ENCODE peak calls at places on chromosomes 16 and 17, in six cellular contexts. B is left ventricle myocardium inferior, S is B cell, P is midbrain, D is GM12878, Y is mesothelial cell of epicardium. H is an unnamed sample.
A peak's percentile ranks its signal among the peaks of the same experiment; 100 is the strongest.

GRCh38 chr17:79018045-79018695 is 5.8 kb upstream of the C1QTNF1 start:
- DNase-seq in B (no peak), S (no peak), P (no peak), D (no peak), Y (no peak), H (peak; percentile 23)

GRCh38 chr17:144936-145670 is 7.7 kb downstream of the SCGB1C2 start:
- DNase-seq in B (peak; percentile 6), S (peak; percentile 9), P (no peak), D (no peak), Y (no peak), H (peak; percentile 42)

GRCh38 chr17:57671546-57672204 is 73.4 kb downstream of the CCDC182 start:
- DNase-seq in B (peak; percentile 73), S (peak; percentile 77), P (peak; percentile 83), D (no peak), Y (no peak), H (peak; percentile 87)

GRCh38 chr17:43940630-43941029 is 1.6 kb downstream of the PPY start:
- DNase-seq in B (no peak), S (no peak), P (no peak), D (no peak), Y (no peak), H (no peak)

GRCh38 chr16:84616515-84616914 is 1.4 kb downstream of the COTL1 start:
- DNase-seq in B (no peak), S (peak; percentile 64), P (no peak), D (no peak), Y (no peak), H (no peak)

GRCh38 chr17:27376637-27377547 is 79.4 kb upstream of the KSR1 start:
- DNase-seq in B (no peak), S (no peak), P (no peak), D (no peak), Y (no peak), H (peak; percentile 8)

GRCh38 chr17:7703584-7704574 is 1.1 kb upstream of the EFNB3 start:
- DNase-seq in B (no peak), S (no peak), P (no peak), D (no peak), Y (no peak), H (no peak)

GRCh38 chr16:68590201-68590994 is 51.3 kb downstream of the ZFP90 start:
- DNase-seq in B (peak; percentile 16), S (peak; percentile 44), P (peak; percentile 3), D (no peak), Y (peak; percentile 60), H (peak; percentile 68)

GRCh38 chr17:1060991-1061390 is 64.1 kb downstream of the TIMM22 start:
- DNase-seq in B (no peak), S (peak; percentile 54), P (no peak), D (no peak), Y (no peak), H (no peak)

GRCh38 chr17:81566461-81567126 is 14.4 kb upstream of the FAAP100 start:
- DNase-seq in B (peak; percentile 61), S (no peak), P (no peak), D (no peak), Y (peak; percentile 57), H (peak; percentile 85)

GRCh38 chr17:80386341-80386740 is 28.6 kb upstream of the ENDOV start:
- DNase-seq in B (no peak), S (no peak), P (no peak), D (no peak), Y (no peak), H (no peak)

GRCh38 chr17:73610331-73610911 is 33.8 kb downstream of the SDK2 start:
- DNase-seq in B (no peak), S (no peak), P (no peak), D (no peak), Y (no peak), H (no peak)

GRCh38 chr17:38898812-38899348 is 26.5 kb upstream of the LASP1NB start:
- DNase-seq in B (no peak), S (peak; percentile 88), P (no peak), D (peak; percentile 64), Y (no peak), H (no peak)

GRCh38 chr17:17963694-17964436 is 8.3 kb downstream of the TOM1L2 start:
- DNase-seq in B (no peak), S (no peak), P (no peak), D (no peak), Y (no peak), H (no peak)

GRCh38 chr17:83124871-83125514 is 45.6 kb downstream of the METRNL start:
- DNase-seq in B (no peak), S (no peak), P (no peak), D (no peak), Y (peak; percentile 11), H (peak; percentile 44)

GRCh38 chr17:20935740-20936139 is 107.1 kb downstream of the USP22 start:
- DNase-seq in B (no peak), S (no peak), P (no peak), D (no peak), Y (no peak), H (no peak)

GRCh38 chr17:53148058-53148457 is 674.7 kb upstream of the KIF2B start:
- DNase-seq in B (no peak), S (no peak), P (no peak), D (no peak), Y (no peak), H (no peak)

GRCh38 chr17:63516910-63517824 is 6.0 kb upstream of the KCNH6 start:
- DNase-seq in B (no peak), S (no peak), P (no peak), D (peak; percentile 19), Y (no peak), H (no peak)

GRCh38 chr16:495127-495748 is 32.3 kb upstream of the CAPN15 start:
- DNase-seq in B (no peak), S (no peak), P (no peak), D (no peak), Y (no peak), H (no peak)

GRCh38 chr17:77445030-77445907 is 304.5 kb downstream of the SEC14L1 start:
- DNase-seq in B (no peak), S (peak; percentile 92), P (no peak), D (peak; percentile 92), Y (no peak), H (no peak)

GRCh38 chr16:1288813-1289479 is 20.5 kb upstream of the UBE2I start:
- DNase-seq in B (no peak), S (no peak), P (no peak), D (no peak), Y (no peak), H (no peak)

GRCh38 chr17:60165976-60166375 is 16.2 kb downstream of the CA4 start:
- DNase-seq in B (no peak), S (no peak), P (no peak), D (no peak), Y (no peak), H (peak; percentile 21)

H was measured in sciatic nerve.